ENCODE peak calls at places on chromosome 16, in five cellular contexts. One of them, this sample, is unnamed. For H3K36me3, the result is how much of the 10 kb centered on the place peaks cover.

GRCh38 chr16:81600275-81600674 is 155.7 kb downstream of the CMIP start:
- DNase-seq in mesendoderm: peak
- DNase-seq in stomach: no peak
- DNase-seq in heart left ventricle: no peak
- DNase-seq in mesenchymal stem cell: peak
- DNase-seq in this sample: no peak

GRCh38 chr16:81863630-81864352 is 84.7 kb downstream of the PLCG2 start:
- DNase-seq in mesendoderm: peak
- DNase-seq in mesenchymal stem cell: no peak
- DNase-seq in heart left ventricle: no peak
- DNase-seq in stomach: no peak
- DNase-seq in this sample: peak

GRCh38 chr16:80803341-80804060 is 897 bp downstream of the CDYL2 start:
- DNase-seq in stomach: peak
- DNase-seq in mesendoderm: peak
- DNase-seq in mesenchymal stem cell: peak
- DNase-seq in heart left ventricle: peak
- DNase-seq in this sample: peak

GRCh38 chr16:79756571-79756970 is 156.0 kb upstream of the MAF start:
- DNase-seq in stomach: no peak
- DNase-seq in mesenchymal stem cell: no peak
- DNase-seq in mesendoderm: no peak
- DNase-seq in heart left ventricle: no peak
- DNase-seq in this sample: no peak

GRCh38 chr16:16150117-16150877 is 73.0 kb downstream of the ABCC6 start:
- DNase-seq in mesenchymal stem cell: no peak
- DNase-seq in stomach: no peak
- DNase-seq in mesendoderm: no peak
- DNase-seq in heart left ventricle: peak
- DNase-seq in this sample: peak

GRCh38 chr16:83717814-83718213 is 90.0 kb upstream of the HSBP1 start:
- DNase-seq in heart left ventricle: no peak
- DNase-seq in stomach: no peak
- DNase-seq in mesendoderm: peak
- DNase-seq in mesenchymal stem cell: peak
- DNase-seq in this sample: no peak

GRCh38 chr16:13835357-13835756 is 84.6 kb upstream of the ERCC4 start:
- DNase-seq in heart left ventricle: no peak
- DNase-seq in stomach: no peak
- DNase-seq in mesendoderm: no peak
- DNase-seq in mesenchymal stem cell: no peak
- DNase-seq in this sample: no peak

GRCh38 chr16:84905965-84906460 is 86.2 kb downstream of the CRISPLD2 start:
- DNase-seq in stomach: no peak
- DNase-seq in mesendoderm: no peak
- DNase-seq in heart left ventricle: no peak
- DNase-seq in mesenchymal stem cell: no peak
- DNase-seq in this sample: peak

GRCh38 chr16:47780213-47780612 is 319.1 kb downstream of the PHKB start:
- DNase-seq in mesenchymal stem cell: no peak
- DNase-seq in heart left ventricle: no peak
- DNase-seq in mesendoderm: no peak
- DNase-seq in stomach: no peak
- DNase-seq in this sample: peak

DNA sequence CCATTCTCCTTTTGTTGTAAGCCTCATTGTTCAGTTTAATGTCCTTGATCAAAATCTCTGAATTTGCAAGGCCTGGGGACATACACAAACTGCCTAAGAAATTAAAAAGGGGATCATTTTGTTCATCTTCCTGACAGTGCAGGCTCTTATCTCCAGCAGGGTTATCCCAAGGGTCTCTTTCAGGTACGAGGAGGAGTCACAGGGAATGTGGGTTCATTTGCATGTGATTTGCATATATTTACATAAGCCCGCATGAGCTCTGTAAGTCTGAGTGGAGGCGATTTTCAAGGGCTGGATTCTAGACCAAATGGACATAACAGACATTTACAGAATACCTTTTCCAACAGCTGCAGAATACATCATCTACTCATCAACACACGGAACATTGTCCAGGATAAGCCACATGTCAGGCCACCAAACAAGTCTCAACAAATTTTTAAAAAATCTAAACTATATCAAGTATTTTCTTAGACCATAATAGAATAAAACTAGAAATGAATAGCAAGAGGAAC is 269.8 kb downstream of the RBFOX1 start:
- DNase-seq in mesendoderm: peak
- DNase-seq in stomach: no peak
- DNase-seq in heart left ventricle: no peak
- DNase-seq in mesenchymal stem cell: no peak
- DNase-seq in this sample: peak
- H3K4me3 ChIP-seq in mesendoderm: no peak
- H3K4me3 ChIP-seq in stomach: no peak
- H3K4me3 ChIP-seq in heart left ventricle: no peak
- H3K4me3 ChIP-seq in mesenchymal stem cell: no peak
- H3K4me3 ChIP-seq in this sample: no peak

DNA sequence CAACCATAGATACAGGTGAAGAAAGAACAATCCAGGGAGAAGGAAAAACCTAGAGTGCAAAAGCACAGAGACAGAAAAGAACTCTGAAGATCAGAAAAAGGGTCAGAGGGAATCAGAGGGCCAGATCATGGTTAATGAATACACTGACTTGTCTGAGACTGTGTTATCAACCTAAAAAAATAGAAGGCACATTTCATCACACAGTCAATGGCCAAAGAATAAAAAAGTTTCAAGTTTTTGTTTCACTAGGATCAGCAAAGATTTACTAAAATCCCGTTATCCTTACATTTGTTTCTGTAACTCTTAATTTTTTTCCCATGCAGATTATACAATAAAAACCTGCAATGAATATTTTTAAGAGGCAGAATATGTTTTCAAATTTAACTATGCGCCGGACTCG is 38.5 kb downstream of the CNOT1 start:
- DNase-seq in mesendoderm: no peak
- DNase-seq in heart left ventricle: no peak
- DNase-seq in stomach: no peak
- DNase-seq in mesenchymal stem cell: no peak
- DNase-seq in this sample: no peak
- H3K36me3 ChIP-seq in mesendoderm: under half
- H3K36me3 ChIP-seq in heart left ventricle: half or more
- H3K36me3 ChIP-seq in stomach: half or more
- H3K36me3 ChIP-seq in mesenchymal stem cell: under half
- H3K36me3 ChIP-seq in this sample: under half

GRCh38 chr16:1153480-1154160 is 714 bp downstream of the CACNA1H start:
- DNase-seq in stomach: no peak
- DNase-seq in mesenchymal stem cell: no peak
- DNase-seq in mesendoderm: no peak
- DNase-seq in heart left ventricle: no peak
- DNase-seq in this sample: no peak

GRCh38 chr16:1154291-1154886 is 1.5 kb downstream of the CACNA1H start:
- DNase-seq in mesenchymal stem cell: no peak
- DNase-seq in mesendoderm: no peak
- DNase-seq in stomach: no peak
- DNase-seq in heart left ventricle: no peak
- DNase-seq in this sample: no peak

GRCh38 chr16:1151424-1152122 is 1.3 kb upstream of the CACNA1H start:
- DNase-seq in mesenchymal stem cell: no peak
- DNase-seq in mesendoderm: no peak
- DNase-seq in stomach: no peak
- DNase-seq in heart left ventricle: no peak
- DNase-seq in this sample: no peak

GRCh38 chr16:1152123-1152638 is 725 bp upstream of the CACNA1H start:
- DNase-seq in mesendoderm: peak
- DNase-seq in stomach: no peak
- DNase-seq in heart left ventricle: peak
- DNase-seq in mesenchymal stem cell: no peak
- DNase-seq in this sample: no peak

DNA sequence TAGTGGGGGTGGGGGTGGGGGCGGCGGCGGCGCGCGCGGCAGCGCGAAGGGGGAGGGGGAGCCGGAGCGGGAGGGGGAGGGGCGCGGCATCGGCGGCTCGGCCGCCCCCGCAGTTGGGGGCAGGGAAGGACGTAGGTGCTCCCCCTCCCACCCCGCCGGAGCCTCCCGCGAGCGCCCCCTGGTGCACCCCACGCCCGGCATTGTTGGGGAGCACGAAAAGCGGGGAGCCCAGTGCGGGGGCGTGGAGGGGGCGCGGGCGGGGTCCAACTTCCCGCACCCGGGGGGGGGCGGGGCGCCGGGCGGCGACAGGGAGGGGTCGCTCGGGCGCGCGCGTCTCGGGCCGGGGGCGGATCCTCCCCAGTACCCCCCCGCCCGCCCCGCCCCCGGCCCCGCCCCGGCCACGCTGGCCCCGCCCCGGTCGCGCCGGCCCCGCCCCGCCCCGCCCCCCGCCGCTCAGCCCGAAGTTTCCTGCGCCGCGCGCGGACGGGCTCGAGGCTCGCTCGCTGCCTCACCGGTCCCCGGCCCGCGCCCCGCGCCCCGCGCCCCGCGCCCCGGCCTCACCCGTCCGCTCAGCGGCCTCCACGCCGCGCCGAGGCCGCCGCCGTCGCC is at the start of gene CACNA1H:
- DNase-seq in stomach: no peak
- DNase-seq in heart left ventricle: no peak
- DNase-seq in mesendoderm: peak
- DNase-seq in mesenchymal stem cell: no peak
- DNase-seq in this sample: no peak
- H3K4me3 ChIP-seq in stomach: peak
- H3K4me3 ChIP-seq in heart left ventricle: peak
- H3K4me3 ChIP-seq in mesendoderm: peak
- H3K4me3 ChIP-seq in mesenchymal stem cell: peak
- H3K4me3 ChIP-seq in this sample: peak

DNA sequence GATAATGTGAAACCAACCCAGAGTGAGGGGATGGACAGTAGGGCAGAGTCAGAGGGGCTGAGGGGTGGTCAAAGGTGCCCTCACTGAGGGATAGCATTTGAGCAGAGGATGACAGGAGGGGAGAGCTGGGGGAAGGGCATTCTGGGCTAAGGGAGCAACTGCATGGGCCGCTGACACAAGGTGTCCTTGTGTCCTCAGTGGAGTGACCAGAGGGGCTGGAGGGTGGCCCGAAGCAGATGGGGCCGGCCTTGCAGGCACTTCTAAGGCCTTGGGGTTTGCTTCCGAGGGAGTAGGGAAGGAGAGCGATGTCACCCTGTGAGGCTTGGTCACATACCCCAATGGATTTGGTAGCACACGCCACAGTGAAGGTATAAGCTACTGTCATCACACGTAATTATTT is 10.0 kb downstream of the NUBP1 start:
- DNase-seq in mesendoderm: no peak
- DNase-seq in stomach: no peak
- DNase-seq in mesenchymal stem cell: no peak
- DNase-seq in heart left ventricle: no peak
- DNase-seq in this sample: no peak
- H3K36me3 ChIP-seq in mesendoderm: under half
- H3K36me3 ChIP-seq in stomach: half or more
- H3K36me3 ChIP-seq in mesenchymal stem cell: under half
- H3K36me3 ChIP-seq in heart left ventricle: half or more
- H3K36me3 ChIP-seq in this sample: under half

GRCh38 chr16:70696368-70696767 is 10.5 kb upstream of the MTSS2 start:
- DNase-seq in stomach: no peak
- DNase-seq in mesendoderm: no peak
- DNase-seq in mesenchymal stem cell: no peak
- DNase-seq in heart left ventricle: no peak
- DNase-seq in this sample: no peak

GRCh38 chr16:70694088-70694487 is 8.2 kb upstream of the MTSS2 start:
- DNase-seq in mesendoderm: peak
- DNase-seq in mesenchymal stem cell: peak
- DNase-seq in stomach: no peak
- DNase-seq in heart left ventricle: no peak
- DNase-seq in this sample: peak

GRCh38 chr16:70696952-70697600 is 11.2 kb upstream of the MTSS2 start:
- DNase-seq in heart left ventricle: no peak
- DNase-seq in mesenchymal stem cell: no peak
- DNase-seq in mesendoderm: peak
- DNase-seq in stomach: peak
- DNase-seq in this sample: no peak

GRCh38 chr16:70694517-70695218 is 8.8 kb upstream of the MTSS2 start:
- DNase-seq in heart left ventricle: peak
- DNase-seq in mesenchymal stem cell: no peak
- DNase-seq in mesendoderm: no peak
- DNase-seq in stomach: no peak
- DNase-seq in this sample: no peak

DNA sequence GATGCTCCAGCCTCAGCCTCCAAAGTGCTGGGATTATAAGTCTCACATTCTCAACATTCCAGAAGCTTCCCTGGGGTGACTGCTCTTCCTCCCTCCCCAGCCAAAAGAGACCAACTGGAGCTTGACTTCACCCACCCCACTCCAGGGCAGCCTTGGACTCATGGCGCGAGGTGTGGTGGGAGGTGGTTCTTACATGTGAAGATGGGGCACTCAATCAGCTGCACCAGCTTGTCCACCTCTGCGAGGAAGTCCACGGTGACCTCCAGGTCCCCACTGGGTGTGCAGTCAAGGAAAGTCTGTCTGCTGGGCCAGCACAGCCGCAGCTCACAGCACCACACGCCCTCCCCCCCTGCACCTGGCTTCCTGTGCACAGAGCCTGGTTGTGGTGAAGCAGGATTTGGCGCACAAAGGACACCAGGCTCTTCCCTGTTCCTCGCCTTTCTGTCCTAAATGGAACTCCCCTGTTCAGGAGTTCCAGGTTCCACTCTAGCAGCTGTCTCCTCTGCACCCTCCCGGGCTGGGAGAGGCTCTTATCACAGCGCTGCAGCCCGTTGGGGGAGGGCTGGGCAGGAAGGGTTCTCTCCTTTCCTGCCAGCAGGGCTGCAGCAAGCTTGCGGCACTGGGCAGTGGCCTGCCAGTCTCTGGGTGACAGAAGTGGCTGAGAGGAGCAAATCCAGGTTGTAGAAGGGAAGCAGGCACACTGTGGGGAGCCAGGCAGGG is 9.7 kb upstream of the MTSS2 start:
- DNase-seq in mesendoderm: peak
- DNase-seq in mesenchymal stem cell: peak
- DNase-seq in stomach: peak
- DNase-seq in heart left ventricle: peak
- DNase-seq in this sample: peak
- H3K4me3 ChIP-seq in mesendoderm: no peak
- H3K4me3 ChIP-seq in mesenchymal stem cell: no peak
- H3K4me3 ChIP-seq in stomach: no peak
- H3K4me3 ChIP-seq in heart left ventricle: no peak
- H3K4me3 ChIP-seq in this sample: no peak

GRCh38 chr16:15038689-15039088 is 17.2 kb downstream of the NTAN1 start:
- DNase-seq in mesendoderm: no peak
- DNase-seq in stomach: no peak
- DNase-seq in mesenchymal stem cell: no peak
- DNase-seq in heart left ventricle: no peak
- DNase-seq in this sample: no peak
- H3K36me3 ChIP-seq in mesendoderm: under half
- H3K36me3 ChIP-seq in stomach: half or more
- H3K36me3 ChIP-seq in mesenchymal stem cell: half or more
- H3K36me3 ChIP-seq in heart left ventricle: half or more
- H3K36me3 ChIP-seq in this sample: under half

GRCh38 chr16:2035431-2036199 is 8.9 kb downstream of the NHERF2 start:
- DNase-seq in mesendoderm: no peak
- DNase-seq in heart left ventricle: peak
- DNase-seq in mesenchymal stem cell: peak
- DNase-seq in stomach: peak
- DNase-seq in this sample: peak
- H3K4me3 ChIP-seq in mesendoderm: no peak
- H3K4me3 ChIP-seq in heart left ventricle: peak
- H3K4me3 ChIP-seq in mesenchymal stem cell: peak
- H3K4me3 ChIP-seq in stomach: peak
- H3K4me3 ChIP-seq in this sample: no peak

GRCh38 chr16:3027983-3028715 is 4.3 kb downstream of the THOC6 start:
- DNase-seq in mesendoderm: peak
- DNase-seq in mesenchymal stem cell: peak
- DNase-seq in heart left ventricle: peak
- DNase-seq in stomach: peak
- DNase-seq in this sample: peak
- H3K36me3 ChIP-seq in mesendoderm: under half
- H3K36me3 ChIP-seq in mesenchymal stem cell: under half
- H3K36me3 ChIP-seq in heart left ventricle: under half
- H3K36me3 ChIP-seq in stomach: under half
- H3K36me3 ChIP-seq in this sample: under half

This sample was measured in H7.